ENCODE peak calls at places on chromosome 1, in seven cellular contexts. One of them, this sample, is unnamed.
A peak's percentile ranks its signal among the peaks of the same experiment; 100 is the strongest.

GRCh38 chr1:233907139-233907538 is 2.7 kb downstream of the SLC35F3 start:
- DNase-seq in adipocyte: no peak
- DNase-seq in WTC11: no peak
- DNase-seq in HCT116: no peak
- DNase-seq in SK-MEL-5: no peak
- DNase-seq in GM23338: no peak
- DNase-seq in H4: no peak
- DNase-seq in this sample: no peak

GRCh38 chr1:163213626-163214025 is 10.9 kb upstream of the RGS5 start:
- DNase-seq in adipocyte: no peak
- DNase-seq in WTC11: no peak
- DNase-seq in HCT116: no peak
- DNase-seq in SK-MEL-5: no peak
- DNase-seq in GM23338: no peak
- DNase-seq in H4: no peak
- DNase-seq in this sample: no peak

GRCh38 chr1:248881261-248881660 is 22.4 kb upstream of the ZNF692 start:
- DNase-seq in adipocyte: no peak
- DNase-seq in WTC11: no peak
- DNase-seq in HCT116: no peak
- DNase-seq in SK-MEL-5: no peak
- DNase-seq in GM23338: no peak
- DNase-seq in H4: no peak
- DNase-seq in this sample: no peak

GRCh38 chr1:205813755-205814058 is 709 bp upstream of the SLC41A1 start:
- DNase-seq in adipocyte: peak; percentile 85
- DNase-seq in WTC11: peak; percentile 61
- DNase-seq in HCT116: peak; percentile 32
- DNase-seq in SK-MEL-5: no peak
- DNase-seq in GM23338: no peak
- DNase-seq in H4: no peak
- DNase-seq in this sample: peak; percentile 33

GRCh38 chr1:14826731-14827326 is 228.3 kb downstream of the KAZN start:
- DNase-seq in adipocyte: no peak
- DNase-seq in WTC11: no peak
- DNase-seq in HCT116: no peak
- DNase-seq in SK-MEL-5: no peak
- DNase-seq in GM23338: peak; percentile 30
- DNase-seq in H4: no peak
- DNase-seq in this sample: no peak

GRCh38 chr1:241603626-241604337 is 36.4 kb downstream of the CHML start:
- DNase-seq in adipocyte: peak; percentile 35
- DNase-seq in WTC11: no peak
- DNase-seq in HCT116: no peak
- DNase-seq in SK-MEL-5: no peak
- DNase-seq in GM23338: no peak
- DNase-seq in H4: no peak
- DNase-seq in this sample: no peak

GRCh38 chr1:31327381-31327780 is 30.5 kb downstream of the ZCCHC17 start:
- DNase-seq in adipocyte: peak; percentile 67
- DNase-seq in WTC11: no peak
- DNase-seq in HCT116: no peak
- DNase-seq in SK-MEL-5: peak; percentile 32
- DNase-seq in GM23338: no peak
- DNase-seq in H4: no peak
- DNase-seq in this sample: peak; percentile 57

GRCh38 chr1:48776400-48777218 is at the start of gene BEND5:
- DNase-seq in adipocyte: peak; percentile 83
- DNase-seq in WTC11: peak; percentile 65
- DNase-seq in HCT116: no peak
- DNase-seq in SK-MEL-5: no peak
- DNase-seq in GM23338: peak; percentile 87
- DNase-seq in H4: peak; percentile 14
- DNase-seq in this sample: peak; percentile 20

GRCh38 chr1:24081190-24081589 is 30.7 kb downstream of the MYOM3 start:
- DNase-seq in adipocyte: no peak
- DNase-seq in WTC11: no peak
- DNase-seq in HCT116: no peak
- DNase-seq in SK-MEL-5: no peak
- DNase-seq in GM23338: no peak
- DNase-seq in H4: no peak
- DNase-seq in this sample: no peak

GRCh38 chr1:1181938-1182410 is 8.3 kb downstream of the TTLL10 start:
- DNase-seq in adipocyte: no peak
- DNase-seq in WTC11: peak; percentile 9
- DNase-seq in HCT116: no peak
- DNase-seq in SK-MEL-5: no peak
- DNase-seq in GM23338: peak; percentile 1
- DNase-seq in H4: no peak
- DNase-seq in this sample: no peak

GRCh38 chr1:153543738-153544135 is 1.9 kb downstream of the S100A4 start:
- DNase-seq in adipocyte: peak; percentile 20
- DNase-seq in WTC11: no peak
- DNase-seq in HCT116: no peak
- DNase-seq in SK-MEL-5: no peak
- DNase-seq in GM23338: no peak
- DNase-seq in H4: no peak
- DNase-seq in this sample: no peak

GRCh38 chr1:168903237-168903830 is 174.3 kb upstream of the DPT start:
- DNase-seq in adipocyte: no peak
- DNase-seq in WTC11: no peak
- DNase-seq in HCT116: no peak
- DNase-seq in SK-MEL-5: no peak
- DNase-seq in GM23338: no peak
- DNase-seq in H4: no peak
- DNase-seq in this sample: no peak

GRCh38 chr1:68339505-68339904 is 107.2 kb upstream of the WLS start:
- DNase-seq in adipocyte: peak; percentile 96
- DNase-seq in WTC11: no peak
- DNase-seq in HCT116: no peak
- DNase-seq in SK-MEL-5: no peak
- DNase-seq in GM23338: no peak
- DNase-seq in H4: peak; percentile 40
- DNase-seq in this sample: no peak

GRCh38 chr1:1228596-1229321 is 3.0 kb downstream of the SDF4 start:
- DNase-seq in adipocyte: no peak
- DNase-seq in WTC11: no peak
- DNase-seq in HCT116: no peak
- DNase-seq in SK-MEL-5: no peak
- DNase-seq in GM23338: no peak
- DNase-seq in H4: no peak
- DNase-seq in this sample: no peak

GRCh38 chr1:44806025-44806703 is 987 bp downstream of the DYNLT4 start:
- DNase-seq in adipocyte: no peak
- DNase-seq in WTC11: no peak
- DNase-seq in HCT116: no peak
- DNase-seq in SK-MEL-5: no peak
- DNase-seq in GM23338: no peak
- DNase-seq in H4: no peak
- DNase-seq in this sample: no peak

GRCh38 chr1:236734141-236734765 is 48.0 kb downstream of the ACTN2 start:
- DNase-seq in adipocyte: no peak
- DNase-seq in WTC11: no peak
- DNase-seq in HCT116: no peak
- DNase-seq in SK-MEL-5: no peak
- DNase-seq in GM23338: no peak
- DNase-seq in H4: peak; percentile 25
- DNase-seq in this sample: no peak

GRCh38 chr1:29121951-29122661 is 1.6 kb downstream of the TMEM200B start:
- DNase-seq in adipocyte: peak; percentile 67
- DNase-seq in WTC11: peak; percentile 73
- DNase-seq in HCT116: no peak
- DNase-seq in SK-MEL-5: no peak
- DNase-seq in GM23338: peak; percentile 74
- DNase-seq in H4: no peak
- DNase-seq in this sample: no peak

GRCh38 chr1:222757673-222758268 is 20.8 kb downstream of the FAM177B start:
- DNase-seq in adipocyte: no peak
- DNase-seq in WTC11: no peak
- DNase-seq in HCT116: no peak
- DNase-seq in SK-MEL-5: no peak
- DNase-seq in GM23338: no peak
- DNase-seq in H4: no peak
- DNase-seq in this sample: no peak

GRCh38 chr1:7388141-7388487 is 383.0 kb upstream of the VAMP3 start:
- DNase-seq in adipocyte: no peak
- DNase-seq in WTC11: no peak
- DNase-seq in HCT116: no peak
- DNase-seq in SK-MEL-5: no peak
- DNase-seq in GM23338: no peak
- DNase-seq in H4: no peak
- DNase-seq in this sample: no peak

GRCh38 chr1:38028105-38028591 is 15.6 kb downstream of the UTP11 start:
- DNase-seq in adipocyte: no peak
- DNase-seq in WTC11: no peak
- DNase-seq in HCT116: no peak
- DNase-seq in SK-MEL-5: no peak
- DNase-seq in GM23338: peak; percentile 43
- DNase-seq in H4: no peak
- DNase-seq in this sample: no peak

GRCh38 chr1:203346755-203347102 is 4.2 kb downstream of the FMOD start:
- DNase-seq in adipocyte: no peak
- DNase-seq in WTC11: no peak
- DNase-seq in HCT116: no peak
- DNase-seq in SK-MEL-5: no peak
- DNase-seq in GM23338: no peak
- DNase-seq in H4: no peak
- DNase-seq in this sample: no peak

GRCh38 chr1:240666548-240667198 is 54.7 kb upstream of the GREM2 start:
- DNase-seq in adipocyte: no peak
- DNase-seq in WTC11: no peak
- DNase-seq in HCT116: no peak
- DNase-seq in SK-MEL-5: no peak
- DNase-seq in GM23338: no peak
- DNase-seq in H4: no peak
- DNase-seq in this sample: no peak

GRCh38 chr1:233113009-233113712 is 162.8 kb downstream of the NTPCR start:
- DNase-seq in adipocyte: peak; percentile 96
- DNase-seq in WTC11: no peak
- DNase-seq in HCT116: peak; percentile 94
- DNase-seq in SK-MEL-5: peak; percentile 76
- DNase-seq in GM23338: peak; percentile 90
- DNase-seq in H4: peak; percentile 99
- DNase-seq in this sample: peak; percentile 88

GRCh38 chr1:244341455-244342450 is 110.0 kb downstream of the ADSS2 start:
- DNase-seq in adipocyte: no peak
- DNase-seq in WTC11: peak; percentile 39
- DNase-seq in HCT116: no peak
- DNase-seq in SK-MEL-5: peak; percentile 77
- DNase-seq in GM23338: peak; percentile 79
- DNase-seq in H4: peak; percentile 44
- DNase-seq in this sample: peak; percentile 50

GRCh38 chr1:152946651-152947256 is at the start of gene SPRR5:
- DNase-seq in adipocyte: no peak
- DNase-seq in WTC11: no peak
- DNase-seq in HCT116: no peak
- DNase-seq in SK-MEL-5: no peak
- DNase-seq in GM23338: no peak
- DNase-seq in H4: no peak
- DNase-seq in this sample: no peak

GRCh38 chr1:176073524-176074157 is 133.4 kb downstream of the COP1 start:
- DNase-seq in adipocyte: peak; percentile 87
- DNase-seq in WTC11: peak; percentile 21
- DNase-seq in HCT116: peak; percentile 52
- DNase-seq in SK-MEL-5: peak; percentile 79
- DNase-seq in GM23338: peak; percentile 93
- DNase-seq in H4: peak; percentile 60
- DNase-seq in this sample: peak; percentile 43

GRCh38 chr1:42937141-42937696 is 21.4 kb downstream of the SLC2A1 start:
- DNase-seq in adipocyte: peak; percentile 86
- DNase-seq in WTC11: no peak
- DNase-seq in HCT116: no peak
- DNase-seq in SK-MEL-5: no peak
- DNase-seq in GM23338: no peak
- DNase-seq in H4: peak; percentile 92
- DNase-seq in this sample: no peak

GRCh38 chr1:27099904-27100796 is 54.8 kb downstream of the SLC9A1 start:
- DNase-seq in adipocyte: peak; percentile 74
- DNase-seq in WTC11: no peak
- DNase-seq in HCT116: no peak
- DNase-seq in SK-MEL-5: no peak
- DNase-seq in GM23338: peak; percentile 53
- DNase-seq in H4: no peak
- DNase-seq in this sample: no peak

GRCh38 chr1:46605242-46605641 is 1.2 kb upstream of the MKNK1 start:
- DNase-seq in adipocyte: no peak
- DNase-seq in WTC11: no peak
- DNase-seq in HCT116: no peak
- DNase-seq in SK-MEL-5: no peak
- DNase-seq in GM23338: no peak
- DNase-seq in H4: no peak
- DNase-seq in this sample: no peak

GRCh38 chr1:110171134-110171733 is 20.9 kb downstream of the SLC6A17 start:
- DNase-seq in adipocyte: peak; percentile 40
- DNase-seq in WTC11: no peak
- DNase-seq in HCT116: no peak
- DNase-seq in SK-MEL-5: no peak
- DNase-seq in GM23338: no peak
- DNase-seq in H4: no peak
- DNase-seq in this sample: no peak

GRCh38 chr1:205488074-205488723 is 16.3 kb upstream of the CDK18 start:
- DNase-seq in adipocyte: peak; percentile 85
- DNase-seq in WTC11: peak; percentile 71
- DNase-seq in HCT116: peak; percentile 44
- DNase-seq in SK-MEL-5: peak; percentile 83
- DNase-seq in GM23338: peak; percentile 93
- DNase-seq in H4: peak; percentile 72
- DNase-seq in this sample: peak; percentile 38

GRCh38 chr1:241918879-241919278 is 38.7 kb upstream of the BECN2 start:
- DNase-seq in adipocyte: peak; percentile 66
- DNase-seq in WTC11: no peak
- DNase-seq in HCT116: no peak
- DNase-seq in SK-MEL-5: no peak
- DNase-seq in GM23338: no peak
- DNase-seq in H4: peak; percentile 14
- DNase-seq in this sample: no peak